ENCODE peak calls at places on chromosomes 5 and 9, in ten cellular contexts. P is tibial nerve, I is WTC11, R is hepatocyte, W is transverse colon, O is RWPE1, S is OCI-LY7, Y is B cell, Q is mesothelial cell of epicardium, N is AG09309. X is an unnamed sample.

GRCh38 chr5:170225326-170226137 is 7.3 kb upstream of the C5orf58 start:
- DNase-seq in P (peak), I (peak), R (peak), W (peak), O (peak), S (peak), Y (peak), Q (no peak), N (peak), X (peak)

GRCh38 chr9:84615574-84615973 is 54.0 kb upstream of the NTRK2 start:
- DNase-seq in P (no peak), I (no peak), R (no peak), W (no peak), O (no peak), S (no peak), Y (no peak), Q (no peak), N (no peak), X (no peak)

GRCh38 chr9:124708070-124708469 is 63.0 kb downstream of the NR6A1 start:
- DNase-seq in P (no peak), I (no peak), R (no peak), W (peak), O (no peak), S (no peak), Y (no peak), Q (no peak), N (no peak), X (no peak)

GRCh38 chr9:97854696-97855485 is 1.9 kb downstream of the FOXE1 start:
- DNase-seq in P (no peak), I (no peak), R (no peak), W (no peak), O (no peak), S (no peak), Y (no peak), Q (no peak), N (no peak), X (no peak)

GRCh38 chr5:146369691-146370090 is 31.1 kb downstream of the POU4F3 start:
- DNase-seq in P (no peak), I (no peak), R (no peak), W (no peak), O (no peak), S (no peak), Y (no peak), Q (no peak), N (peak), X (no peak)

GRCh38 chr9:90774682-90775081 is 26.9 kb upstream of the SYK start:
- DNase-seq in P (no peak), I (no peak), R (no peak), W (peak), O (no peak), S (peak), Y (peak), Q (no peak), N (no peak), X (no peak)

GRCh38 chr5:40688127-40688756 is 8.5 kb downstream of the PTGER4 start:
- DNase-seq in P (peak), I (peak), R (peak), W (peak), O (peak), S (peak), Y (peak), Q (peak), N (no peak), X (peak)

GRCh38 chr5:55668356-55668755 is 43.8 kb downstream of the SLC38A9 start:
- DNase-seq in P (no peak), I (no peak), R (peak), W (no peak), O (peak), S (peak), Y (no peak), Q (no peak), N (peak), X (no peak)

GRCh38 chr5:113788141-113788540 is 274.6 kb downstream of the YTHDC2 start:
- DNase-seq in P (no peak), I (no peak), R (no peak), W (no peak), O (no peak), S (no peak), Y (no peak), Q (no peak), N (no peak), X (no peak)

GRCh38 chr9:37302277-37302676 is 120.2 kb upstream of the GRHPR start:
- DNase-seq in P (no peak), I (no peak), R (no peak), W (no peak), O (no peak), S (peak), Y (peak), Q (no peak), N (no peak), X (peak)

GRCh38 chr5:42655982-42656660 is 100.5 kb upstream of the CCDC152 start:
- DNase-seq in P (no peak), I (no peak), R (no peak), W (no peak), O (peak), S (no peak), Y (no peak), Q (no peak), N (no peak), X (no peak)

GRCh38 chr5:86997501-86997900 is 270.2 kb upstream of the RASA1 start:
- DNase-seq in P (no peak), I (no peak), R (no peak), W (no peak), O (no peak), S (no peak), Y (no peak), Q (no peak), N (no peak), X (no peak)

GRCh38 chr5:5126444-5126843 is 13.7 kb upstream of the ADAMTS16 start:
- DNase-seq in P (no peak), I (no peak), R (no peak), W (no peak), O (peak), S (no peak), Y (no peak), Q (no peak), N (peak), X (no peak)

GRCh38 chr5:9898319-9898718 is 268.2 kb upstream of the TAS2R1 start:
- DNase-seq in P (no peak), I (peak), R (peak), W (peak), O (peak), S (peak), Y (no peak), Q (no peak), N (peak), X (peak)

GRCh38 chr5:150303070-150303595 is 428 bp upstream of the ARSI start:
- DNase-seq in P (no peak), I (peak), R (peak), W (no peak), O (no peak), S (no peak), Y (no peak), Q (no peak), N (no peak), X (no peak)

GRCh38 chr9:86239053-86239770 is 20.2 kb downstream of the C9orf153 start:
- DNase-seq in P (no peak), I (no peak), R (no peak), W (no peak), O (no peak), S (no peak), Y (no peak), Q (no peak), N (peak), X (no peak)

GRCh38 chr9:32875242-32875641 is 91.9 kb downstream of the TMEM215 start:
- DNase-seq in P (no peak), I (no peak), R (no peak), W (no peak), O (no peak), S (no peak), Y (no peak), Q (no peak), N (no peak), X (no peak)

GRCh38 chr9:36398745-36399144 is 1.3 kb downstream of the RNF38 start:
- DNase-seq in P (no peak), I (no peak), R (no peak), W (no peak), O (peak), S (no peak), Y (no peak), Q (no peak), N (no peak), X (no peak)

GRCh38 chr5:91189480-91190332 is 193.4 kb downstream of the ARRDC3 start:
- DNase-seq in P (peak), I (no peak), R (peak), W (peak), O (no peak), S (no peak), Y (no peak), Q (no peak), N (peak), X (no peak)

GRCh38 chr5:176685010-176685409 is 37.7 kb downstream of the TSPAN17 start:
- DNase-seq in P (no peak), I (no peak), R (no peak), W (no peak), O (no peak), S (no peak), Y (no peak), Q (no peak), N (no peak), X (no peak)

GRCh38 chr5:32096891-32097592 is 77.1 kb downstream of the GOLPH3 start:
- DNase-seq in P (no peak), I (no peak), R (no peak), W (no peak), O (no peak), S (no peak), Y (no peak), Q (no peak), N (no peak), X (no peak)

GRCh38 chr5:38104497-38105230 is 153.7 kb upstream of the EGFLAM start:
- DNase-seq in P (no peak), I (peak), R (no peak), W (no peak), O (no peak), S (no peak), Y (no peak), Q (no peak), N (no peak), X (no peak)

GRCh38 chr5:85109616-85110015 is 724.9 kb upstream of the EDIL3 start:
- DNase-seq in P (no peak), I (no peak), R (no peak), W (no peak), O (no peak), S (no peak), Y (no peak), Q (no peak), N (no peak), X (no peak)

GRCh38 chr5:151023047-151023615 is 2.7 kb downstream of the GPX3 start:
- DNase-seq in P (peak), I (no peak), R (no peak), W (no peak), O (peak), S (no peak), Y (no peak), Q (no peak), N (no peak), X (no peak)

GRCh38 chr9:36063804-36064447 is 27.2 kb downstream of the RECK start:
- DNase-seq in P (no peak), I (no peak), R (no peak), W (no peak), O (no peak), S (no peak), Y (no peak), Q (no peak), N (no peak), X (no peak)

GRCh38 chr5:22970956-22971618 is 117.9 kb upstream of the CDH12 start:
- DNase-seq in P (no peak), I (no peak), R (no peak), W (no peak), O (no peak), S (no peak), Y (no peak), Q (no peak), N (no peak), X (no peak)

GRCh38 chr5:146426853-146427618 is 20.1 kb upstream of the TCERG1 start:
- DNase-seq in P (no peak), I (no peak), R (peak), W (no peak), O (peak), S (peak), Y (no peak), Q (no peak), N (no peak), X (no peak)

GRCh38 chr5:112109331-112109993 is 309.6 kb downstream of the EPB41L4A start:
- DNase-seq in P (peak), I (peak), R (peak), W (no peak), O (peak), S (no peak), Y (no peak), Q (no peak), N (peak), X (no peak)

GRCh38 chr9:89591291-89592200 is 13.3 kb upstream of the GADD45G start:
- DNase-seq in P (no peak), I (no peak), R (no peak), W (no peak), O (no peak), S (no peak), Y (no peak), Q (no peak), N (no peak), X (no peak)

GRCh38 chr5:17039170-17039569 is 103.1 kb upstream of the MYO10 start:
- DNase-seq in P (no peak), I (no peak), R (no peak), W (no peak), O (no peak), S (no peak), Y (no peak), Q (no peak), N (no peak), X (no peak)

GRCh38 chr9:116073826-116074225 is 79.8 kb upstream of the PAPPA start:
- DNase-seq in P (no peak), I (no peak), R (no peak), W (no peak), O (no peak), S (no peak), Y (no peak), Q (no peak), N (peak), X (no peak)

GRCh38 chr5:87411586-87412416 is 929 bp downstream of the CCNH start:
- DNase-seq in P (peak), I (no peak), R (peak), W (peak), O (peak), S (peak), Y (peak), Q (no peak), N (no peak), X (no peak)

GRCh38 chr5:157198277-157199058 is 17.8 kb downstream of the ITK start:
- DNase-seq in P (no peak), I (no peak), R (no peak), W (peak), O (no peak), S (no peak), Y (no peak), Q (no peak), N (no peak), X (peak)

GRCh38 chr5:115795700-115796099 is 20.8 kb downstream of the CDO1 start:
- DNase-seq in P (no peak), I (no peak), R (no peak), W (no peak), O (no peak), S (no peak), Y (no peak), Q (no peak), N (no peak), X (no peak)

DNA sequence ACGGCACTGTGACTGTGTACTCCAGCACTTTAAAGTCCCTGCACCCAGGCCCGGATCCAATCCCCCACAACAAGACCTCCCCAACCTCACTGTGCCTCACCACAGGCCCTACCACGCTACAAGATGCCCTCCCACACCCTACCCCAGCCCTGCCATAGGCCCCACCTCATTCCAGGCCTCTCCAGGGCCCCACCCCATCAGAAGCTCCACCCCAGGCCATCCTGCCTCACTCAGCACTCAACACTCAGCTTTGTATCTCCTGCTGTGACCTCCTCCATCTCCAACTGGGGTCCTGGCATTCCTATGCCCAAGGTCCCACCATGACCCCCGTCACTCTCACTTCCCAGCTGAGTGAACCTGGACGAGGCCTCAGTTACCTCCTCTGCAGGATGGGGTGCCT is 38.8 kb downstream of the BARX1 start:
- DNase-seq in P (no peak), I (no peak), R (no peak), W (no peak), O (no peak), S (no peak), Y (no peak), Q (no peak), N (no peak), X (no peak)
- TF ChIP-seq CTCF in P (no peak), I (no peak), R (no peak), W (no peak), O (no peak), S (no peak), Y (no peak), Q (no peak), N (no peak), X (no peak)

DNA sequence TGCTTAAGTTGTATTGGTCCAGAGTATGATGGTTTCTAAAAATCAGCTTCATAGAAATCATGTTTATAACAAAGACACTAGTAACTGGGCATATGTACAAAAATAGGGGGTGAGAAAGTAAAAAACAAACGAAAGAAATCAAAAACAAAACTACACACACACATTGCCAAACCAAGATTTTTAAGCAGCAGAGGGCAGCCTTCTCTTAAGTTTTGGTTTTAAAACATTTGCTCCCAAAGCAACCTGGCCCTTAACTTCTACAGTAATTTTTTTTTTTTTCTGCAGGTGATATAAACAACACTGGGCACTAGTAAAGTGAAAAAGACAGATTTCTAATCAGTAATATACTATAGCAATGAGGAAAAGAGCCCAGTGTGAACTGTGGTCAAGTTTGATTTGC is 13.5 kb upstream of the GAPT start:
- DNase-seq in P (no peak), I (no peak), R (no peak), W (no peak), O (no peak), S (peak), Y (no peak), Q (no peak), N (no peak), X (no peak)
- TF ChIP-seq CTCF in P (no peak), I (no peak), R (peak), W (no peak), O (no peak), S (peak), Y (peak), Q (no peak), N (no peak), X (no peak)

GRCh38 chr9:128416432-128417019 is 4.1 kb upstream of the CERCAM start:
- DNase-seq in P (no peak), I (no peak), R (no peak), W (no peak), O (no peak), S (peak), Y (no peak), Q (no peak), N (no peak), X (no peak)

GRCh38 chr9:128412120-128412790 is 8.4 kb upstream of the CERCAM start:
- DNase-seq in P (peak), I (peak), R (peak), W (peak), O (no peak), S (peak), Y (peak), Q (peak), N (no peak), X (peak)

GRCh38 chr9:128415222-128415621 is 5.4 kb upstream of the CERCAM start:
- DNase-seq in P (no peak), I (no peak), R (no peak), W (no peak), O (no peak), S (no peak), Y (no peak), Q (no peak), N (no peak), X (no peak)

GRCh38 chr9:128416014-128416413 is 4.6 kb upstream of the CERCAM start:
- DNase-seq in P (no peak), I (no peak), R (no peak), W (no peak), O (no peak), S (no peak), Y (no peak), Q (no peak), N (no peak), X (no peak)

DNA sequence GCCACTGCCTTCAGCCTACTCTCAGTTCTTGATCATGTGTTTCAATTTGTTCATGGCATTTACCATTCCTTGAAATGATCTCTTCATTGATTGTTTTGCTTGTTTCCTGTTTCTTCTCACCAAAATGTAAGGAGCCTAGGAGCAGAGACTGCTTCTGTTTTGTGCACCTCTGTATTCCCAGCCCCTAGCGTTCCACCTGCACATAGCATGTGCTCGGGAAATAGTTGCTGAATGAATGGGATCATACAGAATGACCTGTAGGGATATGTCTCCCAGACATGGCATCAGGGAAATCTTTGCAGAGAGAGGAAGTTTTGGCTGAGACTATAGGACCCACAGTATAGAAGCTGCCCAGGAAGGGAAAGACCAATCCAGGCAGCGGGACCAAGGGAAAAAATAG is 6.2 kb upstream of the CERCAM start:
- DNase-seq in P (no peak), I (no peak), R (peak), W (no peak), O (no peak), S (no peak), Y (no peak), Q (no peak), N (no peak), X (no peak)
- TF ChIP-seq CTCF in P (no peak), I (no peak), R (peak), W (peak), O (peak), S (no peak), Y (no peak), Q (no peak), N (peak), X (no peak)

DNA sequence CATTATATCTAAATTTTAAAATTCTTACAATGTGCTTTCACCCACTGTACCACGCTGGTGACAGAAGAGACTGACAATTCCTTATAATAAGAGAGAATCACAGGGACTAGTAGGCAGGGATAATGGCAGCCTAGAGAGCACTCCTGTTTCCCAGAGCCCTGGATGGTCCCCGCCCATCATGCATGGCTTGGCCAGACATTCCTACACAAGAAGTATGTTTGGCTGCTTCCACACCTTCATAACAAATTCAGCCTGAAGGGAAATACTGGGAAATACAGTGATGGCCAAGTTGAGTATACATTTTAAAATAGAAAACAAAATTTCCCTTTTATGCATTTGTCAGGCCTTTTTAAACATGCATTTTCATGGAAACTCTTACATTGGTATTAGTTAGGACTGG is 193.5 kb upstream of the ELL2 start:
- DNase-seq in P (no peak), I (no peak), R (no peak), W (no peak), O (no peak), S (no peak), Y (no peak), Q (no peak), N (no peak), X (no peak)
- TF ChIP-seq CTCF in P (no peak), I (no peak), R (no peak), W (no peak), O (no peak), S (no peak), Y (no peak), Q (no peak), N (no peak), X (no peak)

GRCh38 chr5:168339151-168340140 is 48.0 kb downstream of the WWC1 start:
- DNase-seq in P (no peak), I (peak), R (no peak), W (no peak), O (no peak), S (no peak), Y (no peak), Q (no peak), N (no peak), X (no peak)
- TF ChIP-seq CTCF in P (no peak), I (no peak), R (no peak), W (no peak), O (no peak), S (peak), Y (peak), Q (no peak), N (no peak), X (no peak)

X was measured in activated CD8-positive, alpha-beta T cell treated with anti-CD3 and anti-CD28 coated beads for 36 hours.